ENCODE peak calls at places on chromosome 3, in eight cellular contexts. Q, W, H, D, S, R, T and F are unnamed samples.

GRCh38 chr3:10471337-10471721 is 34.1 kb downstream of the ATP2B2 start:
- DNase-seq in Q (no peak), W (no peak), H (no peak), D (no peak), S (no peak), R (no peak), T (no peak), F (peak)

GRCh38 chr3:82581350-82581749 is 819.9 kb upstream of the GBE1 start:
- DNase-seq in Q (no peak), W (peak), H (no peak), D (no peak), S (no peak), R (no peak), T (no peak), F (no peak)

GRCh38 chr3:76565496-76566210 is 474.2 kb upstream of the ROBO2 start:
- DNase-seq in Q (no peak), W (no peak), H (no peak), D (no peak), S (no peak), R (no peak), T (no peak), F (no peak)

GRCh38 chr3:128426128-128426921 is 40.4 kb downstream of the DNAJB8 start:
- DNase-seq in Q (no peak), W (peak), H (no peak), D (no peak), S (peak), R (peak), T (peak), F (peak)

GRCh38 chr3:100073555-100074307 is 40.6 kb downstream of the FILIP1L start:
- DNase-seq in Q (no peak), W (no peak), H (no peak), D (peak), S (peak), R (no peak), T (no peak), F (peak)

GRCh38 chr3:45137656-45138181 is 8.5 kb downstream of the CDCP1 start:
- DNase-seq in Q (no peak), W (no peak), H (no peak), D (peak), S (peak), R (no peak), T (no peak), F (no peak)

GRCh38 chr3:30664449-30664848 is 58.0 kb downstream of the TGFBR2 start:
- DNase-seq in Q (no peak), W (no peak), H (no peak), D (no peak), S (no peak), R (no peak), T (no peak), F (peak)

GRCh38 chr3:119637679-119638525 is 22.5 kb downstream of the POPDC2 start:
- DNase-seq in Q (no peak), W (no peak), H (no peak), D (peak), S (peak), R (no peak), T (no peak), F (peak)

GRCh38 chr3:163914567-163914966 is 1163.7 kb downstream of the SI start:
- DNase-seq in Q (no peak), W (no peak), H (no peak), D (peak), S (no peak), R (no peak), T (no peak), F (no peak)

GRCh38 chr3:4600526-4600925 is 107.4 kb downstream of the ITPR1 start:
- DNase-seq in Q (no peak), W (no peak), H (no peak), D (peak), S (no peak), R (no peak), T (no peak), F (no peak)

GRCh38 chr3:50251220-50251619 is 15.2 kb downstream of the GNAI2 start:
- DNase-seq in Q (peak), W (no peak), H (no peak), D (peak), S (peak), R (peak), T (no peak), F (peak)

GRCh38 chr3:44674211-44674610 is 25.7 kb downstream of the ZNF35 start:
- DNase-seq in Q (no peak), W (no peak), H (no peak), D (no peak), S (no peak), R (no peak), T (no peak), F (no peak)

GRCh38 chr3:10753964-10754363 is 62.1 kb upstream of the SLC6A11 start:
- DNase-seq in Q (no peak), W (peak), H (no peak), D (peak), S (peak), R (peak), T (no peak), F (peak)

GRCh38 chr3:101950510-101950909 is 101.2 kb downstream of the NFKBIZ start:
- DNase-seq in Q (no peak), W (no peak), H (no peak), D (peak), S (peak), R (no peak), T (no peak), F (peak)

GRCh38 chr3:115470254-115470653 is 153.1 kb upstream of the GAP43 start:
- DNase-seq in Q (no peak), W (no peak), H (peak), D (no peak), S (no peak), R (no peak), T (no peak), F (no peak)